ENCODE peak calls at places on chromosomes 12 and 14, in nine cellular contexts. V is AG04449, R is Peyer's patch, G is dorsolateral prefrontal cortex, M is body of pancreas, C is psoas muscle, S is right cardiac atrium, I is PC-9, U is mammary epithelial cell. Y is an unnamed sample.

GRCh38 chr12:81253360-81253759 is 175.5 kb downstream of the ACSS3 start:
- DNase-seq in U (no peak), V (no peak), M (no peak), C (no peak), S (no peak), I (no peak), R (no peak), G (no peak), Y (no peak)

GRCh38 chr14:101198398-101199027 is 295.0 kb upstream of the RTL1 start:
- DNase-seq in U (no peak), R (no peak), V (no peak), M (peak; percentile 6), G (no peak), S (no peak), I (no peak), C (no peak), Y (no peak)

GRCh38 chr12:49909826-49910225 is 6.1 kb upstream of the FAIM2 start:
- DNase-seq in V (no peak), U (peak; percentile 74), M (peak; percentile 29), G (no peak), C (no peak), R (no peak), I (peak; percentile 87), S (no peak), Y (no peak)

GRCh38 chr14:69580009-69580577 is 5.4 kb upstream of the CCDC177 start:
- DNase-seq in G (no peak), V (peak; percentile 42), U (peak; percentile 83), I (peak; percentile 44), C (no peak), R (no peak), S (peak; percentile 56), M (peak; percentile 35), Y (peak; percentile 38)

GRCh38 chr12:110355080-110355479 is 48.4 kb downstream of the ANAPC7 start:
- DNase-seq in C (no peak), S (no peak), R (no peak), G (no peak), V (no peak), M (no peak), I (no peak), U (no peak), Y (peak; percentile 12)

GRCh38 chr12:12560587-12561304 is 1.9 kb downstream of the DUSP16 start:
- DNase-seq in M (peak; percentile 78), G (no peak), U (peak; percentile 89), I (peak; percentile 58), V (no peak), S (no peak), R (peak; percentile 46), C (no peak), Y (peak; percentile 91)

GRCh38 chr14:60561845-60562746 is 53.1 kb downstream of the SIX6 start:
- DNase-seq in I (peak; percentile 36), M (peak; percentile 37), S (peak; percentile 68), V (no peak), U (peak; percentile 47), C (peak; percentile 31), R (no peak), G (peak; percentile 50), Y (no peak)

GRCh38 chr14:101127239-101127638 is 223.7 kb upstream of the RTL1 start:
- DNase-seq in U (no peak), M (no peak), I (no peak), C (no peak), R (no peak), G (no peak), V (no peak), S (no peak), Y (no peak)

GRCh38 chr12:24396266-24396665 is 446.8 kb upstream of the SOX5 start:
- DNase-seq in C (no peak), S (no peak), I (no peak), V (no peak), G (peak; percentile 48), M (no peak), R (no peak), U (no peak), Y (no peak)

GRCh38 chr14:21476526-21476924 is 234 bp downstream of the RAB2B start:
- DNase-seq in I (peak; percentile 76), S (peak; percentile 94), R (peak; percentile 90), C (peak; percentile 88), G (no peak), M (peak; percentile 88), V (no peak), U (peak; percentile 87), Y (peak; percentile 83)

GRCh38 chr14:34536951-34537676 is 2.4 kb downstream of the EAPP start:
- DNase-seq in V (peak; percentile 34), U (no peak), M (no peak), G (no peak), R (no peak), I (no peak), S (no peak), C (no peak), Y (no peak)

GRCh38 chr12:67617619-67618018 is 30.9 kb upstream of the DYRK2 start:
- DNase-seq in S (no peak), R (no peak), U (no peak), G (no peak), M (no peak), V (no peak), C (no peak), I (no peak), Y (no peak)

GRCh38 chr14:20904393-20905029 is 13.3 kb downstream of the RNASE3 start:
- DNase-seq in V (no peak), R (no peak), I (no peak), G (no peak), S (peak; percentile 52), U (no peak), C (no peak), M (no peak), Y (no peak)

DNA sequence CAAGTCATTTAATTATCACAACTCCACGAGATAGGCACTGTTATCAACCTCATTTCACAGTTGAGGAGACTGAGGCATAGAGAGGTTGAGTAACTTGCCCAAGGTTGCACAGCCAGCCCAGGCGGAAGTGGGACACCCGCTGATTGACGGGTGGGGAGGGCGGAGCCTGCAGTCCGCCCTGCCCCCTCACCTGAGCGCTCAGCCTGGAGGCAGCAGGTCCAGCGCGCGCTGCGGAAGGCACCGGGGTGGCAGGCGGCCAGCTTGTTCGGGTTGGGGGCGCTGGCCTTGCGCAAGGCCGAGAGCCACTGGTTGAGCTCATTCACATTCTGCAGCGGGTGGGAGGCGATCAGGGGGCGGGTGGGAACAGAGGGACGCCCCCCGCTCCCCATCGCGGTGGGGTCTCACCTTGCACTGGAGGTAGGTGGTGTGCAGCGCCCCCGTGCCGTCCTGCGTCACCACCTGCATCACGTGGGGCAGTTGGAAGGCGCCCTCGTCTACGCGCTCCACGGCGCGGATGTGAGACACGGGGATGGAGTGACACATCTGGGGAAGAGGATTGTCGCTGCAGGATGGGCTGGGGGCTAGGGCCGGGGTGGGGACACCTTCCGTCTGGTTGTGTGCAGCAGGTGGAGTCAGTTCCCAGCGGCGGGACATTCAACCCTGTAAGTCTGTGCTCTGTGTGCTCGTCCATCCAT is 31.7 kb downstream of the RASAL1 start:
- DNase-seq in C (no peak), U (peak; percentile 27), R (peak; percentile 75), V (no peak), G (no peak), S (no peak), M (peak; percentile 63), I (no peak), Y (peak; percentile 35)
- H3K4me3 ChIP-seq in C (no peak overlapping the region), U (no peak overlapping the region), R (peak overlapping the region; percentile 31), V (no peak overlapping the region), G (peak overlapping the region; percentile 37), S (no peak overlapping the region), M (no peak overlapping the region), I (no peak overlapping the region), Y (peak overlapping the region; percentile 24)

GRCh38 chr12:31366104-31366621 is 40.2 kb upstream of the SINHCAF start:
- DNase-seq in C (no peak), M (no peak), R (no peak), U (no peak), I (no peak), V (no peak), G (no peak), S (no peak), Y (no peak)

GRCh38 chr12:31369712-31370521 is 44.0 kb upstream of the SINHCAF start:
- DNase-seq in U (no peak), G (no peak), C (peak; percentile 26), M (peak; percentile 60), I (peak; percentile 83), S (peak; percentile 74), V (peak; percentile 5), R (no peak), Y (no peak)

GRCh38 chr12:31368666-31369361 is 42.9 kb upstream of the SINHCAF start:
- DNase-seq in C (no peak), I (peak; percentile 5), U (no peak), G (no peak), S (peak; percentile 52), M (no peak), V (no peak), R (no peak), Y (no peak)

GRCh38 chr12:31370645-31371620 is 45.0 kb upstream of the SINHCAF start:
- DNase-seq in U (no peak), R (no peak), V (no peak), G (no peak), S (no peak), C (no peak), I (peak; percentile 60), M (no peak), Y (no peak)
- H3K4me3 ChIP-seq in U (no peak overlapping the region), R (no peak overlapping the region), V (no peak overlapping the region), G (peak overlapping the region; percentile 2), S (peak overlapping the region; percentile 38), C (peak overlapping the region; percentile 60), I (peak overlapping the region; percentile 49), M (no peak overlapping the region), Y (no peak overlapping the region)

GRCh38 chr12:2205961-2206360 is 153.2 kb downstream of the CACNA1C start:
- DNase-seq in G (no peak), C (no peak), M (no peak), S (no peak), R (no peak), I (no peak), U (no peak), V (no peak), Y (no peak)
- H3K4me3 ChIP-seq in G (no peak overlapping the region), C (no peak overlapping the region), M (no peak overlapping the region), S (no peak overlapping the region), R (no peak overlapping the region), I (no peak overlapping the region), U (no peak overlapping the region), V (no peak overlapping the region), Y (no peak overlapping the region)

GRCh38 chr12:27012239-27012981 is 1.8 kb downstream of the TM7SF3 start:
- DNase-seq in C (no peak), U (peak; percentile 14), I (no peak), V (no peak), S (peak; percentile 43), R (no peak), M (peak; percentile 64), G (no peak), Y (no peak)
- H3K4me3 ChIP-seq in C (no peak overlapping the region), U (peak overlapping the region; percentile 97), I (no peak overlapping the region), V (no peak overlapping the region), S (no peak overlapping the region), R (no peak overlapping the region), M (no peak overlapping the region), G (peak overlapping the region; percentile 30), Y (peak overlapping the region; percentile 8)

DNA sequence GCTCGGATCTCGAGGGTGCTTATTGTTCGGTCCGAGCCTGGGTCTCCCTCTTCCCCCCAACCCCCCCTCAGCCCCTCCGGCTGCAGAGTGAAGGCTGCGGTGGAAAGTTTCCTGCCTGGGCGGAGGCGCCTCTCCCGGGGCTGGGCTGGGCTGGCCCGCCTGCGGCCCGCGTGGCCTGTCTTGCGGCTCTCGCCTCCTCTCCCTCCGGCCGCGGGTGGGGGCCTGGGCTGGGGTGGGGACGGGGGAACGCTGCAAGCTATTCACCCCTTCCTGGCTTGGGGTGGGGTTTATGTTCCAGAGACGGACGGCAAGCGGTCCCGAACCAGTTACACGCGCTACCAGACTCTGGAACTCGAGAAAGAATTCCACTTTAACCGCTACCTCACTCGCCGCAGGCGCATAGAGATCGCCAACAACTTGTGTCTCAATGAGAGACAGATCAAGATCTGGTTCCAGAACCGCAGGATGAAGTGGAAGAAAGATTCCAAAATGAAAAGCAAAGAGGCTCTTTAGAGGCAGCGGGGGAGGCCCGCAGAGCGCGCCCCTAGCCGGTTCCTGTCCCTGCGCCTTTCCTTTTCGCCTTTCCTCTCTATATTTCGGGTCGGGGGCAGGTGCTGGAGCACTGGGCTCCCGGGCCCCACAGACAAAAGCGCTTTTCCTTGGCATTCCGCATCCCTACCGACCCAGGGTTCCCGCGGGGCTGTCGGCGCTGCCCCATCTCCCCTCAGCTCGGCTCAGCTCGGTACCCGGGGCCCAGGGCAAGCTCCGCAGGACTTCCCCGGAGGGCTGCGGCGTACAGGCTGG is 1.3 kb downstream of the HOXC5 start:
- DNase-seq in C (peak; percentile 48), I (no peak), G (no peak), M (no peak), U (no peak), V (no peak), R (no peak), S (no peak), Y (no peak)
- H3K4me3 ChIP-seq in C (peak overlapping the region; percentile 62), I (peak overlapping the region; percentile 47), G (no peak overlapping the region), M (no peak overlapping the region), U (peak overlapping the region; percentile 47), V (peak overlapping the region; percentile 49), R (peak overlapping the region; percentile 23), S (peak overlapping the region; percentile 57), Y (no peak overlapping the region)

Y was measured in CD4-positive, CD25-positive, alpha-beta regulatory T cell.